ENCODE peak calls at places on chromosomes 1 and 21, in eight cellular contexts. F, Q, G, T, W, C, E and N are unnamed samples.

GRCh38 chr1:32208891-32209309 is at the start of gene DCDC2B:
- DNase-seq in F (peak; percentile 91), E (peak; percentile 38), T (no peak), W (no peak), C (no peak), G (peak; percentile 39), Q (no peak), N (no peak)

GRCh38 chr1:33634806-33635205 is 162.4 kb downstream of the ZSCAN20 start:
- DNase-seq in Q (no peak), E (peak; percentile 34), G (peak; percentile 11), F (peak; percentile 57), W (no peak), C (peak; percentile 60), T (no peak), N (peak; percentile 63)

GRCh38 chr1:157849229-157849875 is 7.7 kb upstream of the CD5L start:
- DNase-seq in T (no peak), G (no peak), W (no peak), E (no peak), C (no peak), Q (no peak), F (no peak), N (peak; percentile 52)

GRCh38 chr1:64469977-64470669 is at the start of gene CACHD1:
- DNase-seq in W (peak; percentile 70), C (peak; percentile 88), T (peak; percentile 63), Q (peak; percentile 42), G (peak; percentile 74), F (peak; percentile 77), E (peak; percentile 75), N (peak; percentile 61)

GRCh38 chr1:59596432-59596831 is 218.3 kb upstream of the HOOK1 start:
- DNase-seq in T (peak; percentile 56), E (peak; percentile 81), G (peak; percentile 73), W (no peak), Q (peak; percentile 98), F (peak; percentile 15), C (no peak), N (no peak)

GRCh38 chr1:51234721-51235425 is 1.2 kb upstream of the RNF11 start:
- DNase-seq in G (peak; percentile 48), C (no peak), E (no peak), T (no peak), W (peak; percentile 50), Q (peak; percentile 19), F (peak; percentile 63), N (peak; percentile 65)

GRCh38 chr1:8241417-8242014 is 76.4 kb upstream of the SLC45A1 start:
- DNase-seq in W (no peak), F (no peak), Q (no peak), T (no peak), C (no peak), E (no peak), G (no peak), N (no peak)

GRCh38 chr1:209667701-209668100 is 7.5 kb upstream of the G0S2 start:
- DNase-seq in C (no peak), Q (no peak), W (no peak), F (no peak), E (no peak), T (no peak), G (no peak), N (no peak)

GRCh38 chr1:102732927-102733326 is 375.4 kb downstream of the COL11A1 start:
- DNase-seq in Q (peak; percentile 66), F (no peak), C (no peak), T (no peak), W (no peak), G (no peak), E (peak; percentile 0), N (no peak)

GRCh38 chr1:76294470-76295194 is 220.1 kb downstream of the ST6GALNAC3 start:
- DNase-seq in T (no peak), G (no peak), Q (no peak), W (no peak), C (no peak), E (no peak), F (no peak), N (peak; percentile 15)

GRCh38 chr1:248824301-248824700 is 1.4 kb downstream of the SH3BP5L start:
- DNase-seq in F (no peak), E (no peak), C (no peak), Q (no peak), W (no peak), G (no peak), T (no peak), N (no peak)

GRCh38 chr21:44897326-44898010 is 23.2 kb downstream of the ITGB2 start:
- DNase-seq in C (peak; percentile 51), T (no peak), W (no peak), G (no peak), Q (no peak), E (no peak), F (no peak), N (no peak)

GRCh38 chr1:170321113-170321512 is 175.4 kb downstream of the NTMT2 start:
- DNase-seq in T (no peak), E (peak; percentile 54), C (no peak), W (no peak), G (no peak), Q (no peak), F (no peak), N (no peak)

GRCh38 chr1:3427711-3428704 is 26.5 kb upstream of the ARHGEF16 start:
- DNase-seq in E (no peak), C (no peak), W (no peak), G (no peak), F (no peak), Q (no peak), T (no peak), N (no peak)
- TF ChIP-seq CTCF in E (no peak), C (no peak), W (no peak), G (no peak), F (no peak), Q (no peak), T (no peak), N (no peak)

DNA sequence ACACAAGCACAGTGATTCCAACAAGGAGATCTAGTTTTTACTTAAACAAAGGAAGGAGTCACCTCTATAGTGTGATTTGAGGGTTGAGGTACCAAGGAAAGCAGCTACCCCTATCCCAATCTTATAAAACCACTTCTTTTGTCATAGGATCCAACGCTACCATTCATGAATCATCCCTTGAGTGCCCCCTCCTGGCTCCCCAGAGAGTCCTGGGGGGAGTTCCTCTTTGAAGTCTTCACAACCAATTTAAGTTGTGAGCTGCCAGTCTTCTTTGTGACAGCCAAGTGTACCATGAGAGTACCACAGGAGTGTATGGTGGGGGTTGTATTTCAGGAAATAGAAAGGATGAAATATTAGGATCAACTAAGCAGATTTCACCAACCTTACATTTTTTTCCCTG is 39.1 kb upstream of the NHLH2 start:
- DNase-seq in W (no peak), T (no peak), G (no peak), Q (no peak), E (no peak), C (no peak), F (no peak), N (no peak)
- TF ChIP-seq CTCF in W (no peak), T (no peak), G (no peak), Q (peak; percentile 36), E (no peak), C (no peak), F (no peak), N (no peak)

GRCh38 chr1:165371588-165372235 is 15.2 kb upstream of the LMX1A start:
- DNase-seq in C (no peak), T (no peak), E (peak; percentile 25), Q (no peak), G (no peak), W (no peak), F (no peak), N (no peak)

GRCh38 chr1:165364432-165365133 is 8.1 kb upstream of the LMX1A start:
- DNase-seq in T (no peak), Q (peak; percentile 42), C (no peak), F (peak; percentile 27), E (peak; percentile 35), G (no peak), W (no peak), N (no peak)

GRCh38 chr1:165365344-165365743 is 8.8 kb upstream of the LMX1A start:
- DNase-seq in C (no peak), F (no peak), T (no peak), E (no peak), W (no peak), Q (no peak), G (no peak), N (no peak)

GRCh38 chr1:165369255-165369848 is 12.8 kb upstream of the LMX1A start:
- DNase-seq in G (peak; percentile 42), F (peak; percentile 74), T (no peak), Q (no peak), C (peak; percentile 82), W (peak; percentile 57), E (peak; percentile 57), N (peak; percentile 64)

DNA sequence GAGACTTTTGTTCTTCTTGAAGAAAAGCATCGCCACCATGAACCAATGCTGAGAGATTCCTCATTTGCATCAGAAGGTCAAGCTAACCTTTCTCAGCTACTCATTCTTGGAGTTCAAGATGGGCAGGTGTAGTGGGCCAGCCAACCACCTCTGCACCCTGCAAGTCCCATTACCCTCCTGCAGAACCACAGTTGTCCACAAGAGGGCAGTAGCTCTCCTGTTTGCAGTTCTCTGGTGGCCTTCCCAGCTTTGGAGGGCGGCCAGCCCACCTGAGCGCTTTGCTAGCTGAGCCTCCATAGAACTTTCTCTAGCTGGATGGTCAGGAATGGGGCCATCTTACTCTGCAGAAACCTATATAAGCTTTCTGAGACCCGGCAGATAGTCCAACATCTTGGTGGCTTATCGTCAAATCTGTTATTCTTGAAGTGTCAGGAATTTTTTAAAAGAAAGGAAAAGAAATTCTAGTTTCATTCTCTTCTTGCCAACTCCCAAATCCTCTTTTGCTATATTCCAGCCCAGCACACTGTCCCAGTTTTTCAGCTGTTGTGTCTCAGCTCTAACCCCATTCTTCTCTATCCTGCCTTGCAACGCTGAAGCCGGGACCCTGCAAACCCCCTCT is 11.0 kb upstream of the LMX1A start:
- DNase-seq in E (peak; percentile 67), T (peak; percentile 50), W (peak; percentile 82), F (peak; percentile 85), Q (no peak), G (peak; percentile 47), C (peak; percentile 93), N (peak; percentile 78)
- TF ChIP-seq CTCF in E (peak; percentile 99), T (peak; percentile 97), W (peak; percentile 93), F (peak; percentile 91), Q (peak; percentile 74), G (peak; percentile 97), C (peak; percentile 96), N (peak; percentile 94)

GRCh38 chr1:37486680-37487618 is 12.6 kb downstream of the ZC3H12A start:
- DNase-seq in Q (peak; percentile 63), C (peak; percentile 89), G (peak; percentile 59), F (peak; percentile 88), T (no peak), W (peak; percentile 87), E (peak; percentile 79), N (peak; percentile 79)

GRCh38 chr1:37485902-37486679 is 11.7 kb downstream of the ZC3H12A start:
- DNase-seq in C (no peak), E (peak; percentile 66), G (no peak), F (peak; percentile 27), T (no peak), Q (no peak), W (no peak), N (no peak)

GRCh38 chr1:37483785-37484184 is 9.4 kb downstream of the ZC3H12A start:
- DNase-seq in Q (no peak), E (no peak), G (no peak), T (no peak), F (no peak), W (no peak), C (no peak), N (no peak)

GRCh38 chr1:37484325-37485051 is 10.1 kb downstream of the ZC3H12A start:
- DNase-seq in E (no peak), G (no peak), F (peak; percentile 31), C (no peak), Q (no peak), W (no peak), T (no peak), N (no peak)

DNA sequence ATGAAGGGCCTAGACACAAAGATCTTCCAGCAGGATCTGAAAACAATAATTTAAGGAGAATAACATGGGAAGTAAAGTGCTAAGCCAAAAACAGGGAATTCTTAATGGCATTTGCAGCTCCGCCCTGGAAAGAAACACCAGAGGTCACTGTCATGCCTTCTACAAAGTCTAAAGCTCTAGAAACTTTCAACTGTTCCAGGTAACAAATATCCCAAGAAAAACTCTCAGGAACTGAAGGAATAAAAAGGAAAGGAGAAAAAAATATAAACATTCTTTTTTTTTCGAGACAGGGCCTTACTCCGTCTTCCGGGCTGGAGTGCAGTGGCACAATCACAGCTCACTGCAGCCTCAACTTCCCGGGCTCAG is 13.2 kb downstream of the ZC3H12A start:
- DNase-seq in E (no peak), C (no peak), T (no peak), F (no peak), Q (no peak), G (no peak), W (no peak), N (no peak)
- TF ChIP-seq CTCF in E (no peak), C (no peak), T (no peak), F (no peak), Q (no peak), G (peak; percentile 29), W (peak; percentile 42), N (no peak)